ENCODE peak calls at places on chromosomes 3 and 15, in seven cellular contexts. K, D, G, O, F, B and Y are unnamed samples.

GRCh38 chr15:95018888-95019545 is 787.7 kb downstream of the MCTP2 start:
- DNase-seq in K (no peak), D (no peak), G (no peak), O (no peak), F (no peak), B (peak), Y (peak)

GRCh38 chr3:114011059-114011797 is 45.1 kb downstream of the CCDC191 start:
- DNase-seq in K (no peak), D (no peak), G (no peak), O (no peak), F (no peak), B (no peak), Y (no peak)

GRCh38 chr3:76040946-76041345 is 255.6 kb upstream of the ZNF717 start:
- DNase-seq in K (no peak), D (no peak), G (no peak), O (no peak), F (no peak), B (no peak), Y (no peak)

GRCh38 chr3:18126772-18127171 is 298.4 kb downstream of the SATB1 start:
- DNase-seq in K (no peak), D (peak), G (no peak), O (no peak), F (no peak), B (no peak), Y (no peak)

GRCh38 chr15:90580946-90581345 is 51.2 kb downstream of the CRTC3 start:
- DNase-seq in K (no peak), D (no peak), G (no peak), O (no peak), F (no peak), B (no peak), Y (no peak)

GRCh38 chr3:126081618-126082333 is 2.1 kb downstream of the SLC41A3 start:
- DNase-seq in K (peak), D (peak), G (no peak), O (peak), F (no peak), B (no peak), Y (peak)

GRCh38 chr15:31905054-31905453 is 125.3 kb upstream of the CHRNA7 start:
- DNase-seq in K (no peak), D (no peak), G (no peak), O (no peak), F (no peak), B (no peak), Y (no peak)

GRCh38 chr3:137263982-137264777 is 306.4 kb downstream of the IL20RB start:
- DNase-seq in K (no peak), D (peak), G (no peak), O (no peak), F (no peak), B (no peak), Y (no peak)

GRCh38 chr3:18222686-18223085 is 202.5 kb downstream of the SATB1 start:
- DNase-seq in K (no peak), D (no peak), G (no peak), O (no peak), F (no peak), B (no peak), Y (no peak)

GRCh38 chr3:134370611-134371451 is 3.4 kb downstream of the AMOTL2 start:
- DNase-seq in K (no peak), D (no peak), G (no peak), O (no peak), F (no peak), B (no peak), Y (no peak)

GRCh38 chr3:69744507-69744906 is 5.2 kb downstream of the MITF start:
- DNase-seq in K (no peak), D (no peak), G (no peak), O (no peak), F (no peak), B (no peak), Y (no peak)

GRCh38 chr3:140050396-140050795 is 115.4 kb downstream of the CLSTN2 start:
- DNase-seq in K (no peak), D (no peak), G (no peak), O (no peak), F (no peak), B (no peak), Y (no peak)

GRCh38 chr15:70604671-70605070 is 158.7 kb downstream of the UACA start:
- DNase-seq in K (no peak), D (no peak), G (no peak), O (peak), F (no peak), B (no peak), Y (no peak)

GRCh38 chr3:38438421-38438820 is 15.3 kb upstream of the ACVR2B start:
- DNase-seq in K (no peak), D (no peak), G (no peak), O (no peak), F (no peak), B (no peak), Y (no peak)

GRCh38 chr3:183098538-183099025 is 714 bp downstream of the MCCC1 start:
- DNase-seq in K (no peak), D (no peak), G (no peak), O (no peak), F (no peak), B (no peak), Y (no peak)

GRCh38 chr15:37298271-37298670 is 197.9 kb upstream of the MEIS2 start:
- DNase-seq in K (no peak), D (no peak), G (no peak), O (no peak), F (no peak), B (no peak), Y (no peak)

GRCh38 chr3:30145281-30145680 is 461.1 kb upstream of the TGFBR2 start:
- DNase-seq in K (no peak), D (no peak), G (no peak), O (no peak), F (no peak), B (no peak), Y (no peak)

GRCh38 chr15:48695088-48695834 is 49.8 kb upstream of the FBN1 start:
- DNase-seq in K (no peak), D (no peak), G (no peak), O (no peak), F (no peak), B (no peak), Y (no peak)

GRCh38 chr3:146342971-146343370 is 92.1 kb upstream of the PLSCR4 start:
- DNase-seq in K (no peak), D (no peak), G (no peak), O (no peak), F (no peak), B (no peak), Y (no peak)

GRCh38 chr15:57153140-57153539 is 223.2 kb upstream of the CGNL1 start:
- DNase-seq in K (no peak), D (no peak), G (no peak), O (no peak), F (no peak), B (no peak), Y (no peak)

GRCh38 chr15:94230886-94231727 is at the start of gene MCTP2:
- DNase-seq in K (peak), D (peak), G (peak), O (peak), F (peak), B (no peak), Y (no peak)

GRCh38 chr3:40258555-40258954 is 51.0 kb upstream of the EIF1B start:
- DNase-seq in K (peak), D (no peak), G (peak), O (no peak), F (no peak), B (no peak), Y (no peak)

GRCh38 chr3:70064194-70064787 is 64.8 kb downstream of the SAMMSON start:
- DNase-seq in K (peak), D (peak), G (no peak), O (peak), F (peak), B (peak), Y (peak)

GRCh38 chr15:24054547-24055245 is 367.6 kb upstream of the NDN start:
- DNase-seq in K (no peak), D (no peak), G (no peak), O (no peak), F (no peak), B (no peak), Y (no peak)

GRCh38 chr15:87492321-87492720 is 764.2 kb downstream of the NTRK3 start:
- DNase-seq in K (no peak), D (no peak), G (no peak), O (no peak), F (no peak), B (no peak), Y (no peak)

GRCh38 chr15:87487484-87487883 is 769.1 kb downstream of the NTRK3 start:
- DNase-seq in K (no peak), D (no peak), G (no peak), O (no peak), F (no peak), B (no peak), Y (no peak)

GRCh38 chr15:87493803-87494202 is 762.7 kb downstream of the NTRK3 start:
- DNase-seq in K (no peak), D (no peak), G (no peak), O (no peak), F (no peak), B (no peak), Y (no peak)

GRCh38 chr15:87489902-87490301 is 766.6 kb downstream of the NTRK3 start:
- DNase-seq in K (no peak), D (no peak), G (no peak), O (no peak), F (no peak), B (no peak), Y (no peak)
- TF ChIP-seq SIN3A in K (no peak), D (no peak), G (no peak), O (no peak), F (no peak), B (no peak), Y (no peak)

GRCh38 chr3:45479627-45480026 is 91.3 kb downstream of the LARS2 start:
- DNase-seq in K (no peak), D (no peak), G (no peak), O (peak), F (no peak), B (no peak), Y (no peak)

GRCh38 chr3:45480871-45481270 is 92.5 kb downstream of the LARS2 start:
- DNase-seq in K (no peak), D (no peak), G (no peak), O (no peak), F (no peak), B (no peak), Y (no peak)

GRCh38 chr3:45477838-45478237 is 89.5 kb downstream of the LARS2 start:
- DNase-seq in K (no peak), D (no peak), G (no peak), O (no peak), F (no peak), B (no peak), Y (no peak)

GRCh38 chr3:45482829-45483228 is 94.5 kb downstream of the LARS2 start:
- DNase-seq in K (no peak), D (no peak), G (no peak), O (no peak), F (no peak), B (no peak), Y (no peak)

GRCh38 chr3:45480218-45480617 is 91.8 kb downstream of the LARS2 start:
- DNase-seq in K (no peak), D (no peak), G (no peak), O (peak), F (no peak), B (no peak), Y (no peak)
- TF ChIP-seq SIN3A in K (no peak), D (no peak), G (no peak), O (no peak), F (no peak), B (no peak), Y (no peak)

DNA sequence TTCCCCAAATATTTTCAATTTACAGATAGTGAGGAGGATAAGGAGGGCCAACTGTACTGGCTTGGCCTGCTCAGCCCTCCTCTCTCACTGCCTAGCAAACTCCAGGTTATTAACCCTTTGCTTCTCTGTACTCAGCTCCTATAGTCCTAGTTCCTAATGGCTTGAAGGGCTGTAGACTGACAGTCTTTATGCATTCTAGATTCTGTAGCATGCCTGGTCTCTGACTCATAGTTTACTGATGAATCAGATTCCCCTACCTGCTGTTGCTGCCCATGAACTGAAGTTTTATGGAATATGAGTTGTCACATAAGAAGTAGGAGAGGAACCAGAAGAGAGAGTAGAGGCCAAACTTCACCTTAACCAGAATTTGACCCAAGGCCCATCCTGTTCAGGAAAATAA is 27.1 kb upstream of the MAP3K13 start:
- DNase-seq in K (peak), D (no peak), G (no peak), O (peak), F (no peak), B (no peak), Y (peak)
- TF ChIP-seq SIN3A in K (peak), D (no peak), G (no peak), O (no peak), F (no peak), B (no peak), Y (no peak)

DNA sequence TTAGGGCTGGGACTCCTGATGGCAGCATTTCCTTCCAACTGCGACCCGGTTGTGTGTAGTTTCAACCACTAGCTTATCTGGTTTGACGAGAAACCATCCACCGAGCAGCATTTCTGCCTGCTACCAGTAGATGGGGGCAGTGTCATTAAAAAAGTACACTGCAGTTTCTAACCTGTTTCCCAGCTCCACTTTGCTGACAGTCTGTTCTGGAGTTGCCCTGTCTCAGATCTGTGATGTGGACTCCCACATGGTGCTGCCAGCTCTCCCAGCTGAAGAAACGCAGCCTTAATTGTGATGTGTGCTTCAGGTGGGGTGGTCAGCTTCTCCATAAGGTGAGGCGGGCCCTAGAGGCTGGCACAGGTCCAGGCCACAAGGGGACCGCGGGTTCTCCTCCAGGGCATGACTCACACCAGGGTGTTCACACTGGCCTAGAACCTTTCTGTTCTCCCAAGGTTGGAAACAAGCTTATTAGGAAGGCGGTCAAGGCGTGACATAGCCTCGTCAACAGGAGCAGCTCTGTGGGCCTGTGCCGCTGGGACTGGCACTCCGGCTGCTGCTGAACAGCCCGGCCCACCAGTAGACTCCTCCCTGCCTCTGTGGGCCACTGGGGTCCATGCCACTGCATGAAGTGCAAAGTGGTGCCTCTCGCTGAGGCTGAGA is 2.9 kb upstream of the FAM43A start:
- DNase-seq in K (peak), D (peak), G (peak), O (peak), F (no peak), B (peak), Y (peak)
- TF ChIP-seq SIN3A in K (no peak), D (peak), G (peak), O (no peak), F (no peak), B (no peak), Y (no peak)